ENCODE peak calls at places on chromosomes 12 and 14, in ten cellular contexts. One of them, this sample, is unnamed.

GRCh38 chr12:1919284-1919683 is 832 bp upstream of the CACNA2D4 start:
- DNase-seq in GM06990: no peak
- DNase-seq in ovary: no peak
- DNase-seq in transverse colon: no peak
- DNase-seq in WERI-Rb-1: peak
- DNase-seq in astrocyte: no peak
- DNase-seq in A549: no peak
- DNase-seq in bronchial epithelial cell: no peak
- DNase-seq in lower leg skin: no peak
- DNase-seq in epithelial cell of esophagus: no peak
- DNase-seq in this sample: no peak

GRCh38 chr12:14937689-14938088 is 648 bp downstream of the ERP27 start:
- DNase-seq in transverse colon: no peak
- DNase-seq in epithelial cell of esophagus: no peak
- DNase-seq in lower leg skin: no peak
- DNase-seq in GM06990: no peak
- DNase-seq in WERI-Rb-1: peak
- DNase-seq in A549: no peak
- DNase-seq in astrocyte: no peak
- DNase-seq in ovary: no peak
- DNase-seq in bronchial epithelial cell: no peak
- DNase-seq in this sample: no peak

GRCh38 chr14:77067632-77068514 is 30.2 kb upstream of the CIPC start:
- DNase-seq in epithelial cell of esophagus: peak
- DNase-seq in lower leg skin: no peak
- DNase-seq in transverse colon: peak
- DNase-seq in A549: peak
- DNase-seq in ovary: peak
- DNase-seq in bronchial epithelial cell: peak
- DNase-seq in WERI-Rb-1: peak
- DNase-seq in astrocyte: peak
- DNase-seq in GM06990: peak
- DNase-seq in this sample: peak

GRCh38 chr14:54309615-54310014 is 87.2 kb upstream of the CDKN3 start:
- DNase-seq in transverse colon: no peak
- DNase-seq in WERI-Rb-1: no peak
- DNase-seq in ovary: no peak
- DNase-seq in A549: no peak
- DNase-seq in lower leg skin: no peak
- DNase-seq in astrocyte: no peak
- DNase-seq in bronchial epithelial cell: no peak
- DNase-seq in epithelial cell of esophagus: no peak
- DNase-seq in GM06990: no peak
- DNase-seq in this sample: no peak

GRCh38 chr12:53096761-53097160 is 706 bp upstream of the IGFBP6 start:
- DNase-seq in transverse colon: no peak
- DNase-seq in WERI-Rb-1: no peak
- DNase-seq in astrocyte: no peak
- DNase-seq in GM06990: no peak
- DNase-seq in lower leg skin: no peak
- DNase-seq in ovary: no peak
- DNase-seq in A549: no peak
- DNase-seq in epithelial cell of esophagus: no peak
- DNase-seq in bronchial epithelial cell: no peak
- DNase-seq in this sample: no peak

GRCh38 chr14:68109132-68109531 is 289.6 kb downstream of the RAD51B start:
- DNase-seq in ovary: no peak
- DNase-seq in WERI-Rb-1: no peak
- DNase-seq in epithelial cell of esophagus: no peak
- DNase-seq in GM06990: no peak
- DNase-seq in astrocyte: peak
- DNase-seq in A549: no peak
- DNase-seq in bronchial epithelial cell: peak
- DNase-seq in lower leg skin: no peak
- DNase-seq in transverse colon: no peak
- DNase-seq in this sample: no peak

GRCh38 chr14:23537351-23538048 is 14.1 kb downstream of the ZFHX2 start:
- DNase-seq in epithelial cell of esophagus: peak
- DNase-seq in lower leg skin: no peak
- DNase-seq in astrocyte: no peak
- DNase-seq in bronchial epithelial cell: peak
- DNase-seq in transverse colon: no peak
- DNase-seq in WERI-Rb-1: peak
- DNase-seq in ovary: no peak
- DNase-seq in A549: no peak
- DNase-seq in GM06990: no peak
- DNase-seq in this sample: no peak

GRCh38 chr12:106019130-106019529 is 119.6 kb downstream of the NUAK1 start:
- DNase-seq in ovary: no peak
- DNase-seq in GM06990: no peak
- DNase-seq in A549: no peak
- DNase-seq in lower leg skin: no peak
- DNase-seq in WERI-Rb-1: no peak
- DNase-seq in epithelial cell of esophagus: peak
- DNase-seq in transverse colon: no peak
- DNase-seq in astrocyte: no peak
- DNase-seq in bronchial epithelial cell: peak
- DNase-seq in this sample: no peak

GRCh38 chr12:63018273-63018672 is 83.3 kb upstream of the PPM1H start:
- DNase-seq in epithelial cell of esophagus: no peak
- DNase-seq in astrocyte: no peak
- DNase-seq in transverse colon: no peak
- DNase-seq in bronchial epithelial cell: no peak
- DNase-seq in lower leg skin: no peak
- DNase-seq in WERI-Rb-1: no peak
- DNase-seq in GM06990: no peak
- DNase-seq in A549: no peak
- DNase-seq in ovary: no peak
- DNase-seq in this sample: no peak

GRCh38 chr14:37330910-37331309 is 133.2 kb downstream of the MIPOL1 start:
- DNase-seq in epithelial cell of esophagus: no peak
- DNase-seq in WERI-Rb-1: no peak
- DNase-seq in GM06990: no peak
- DNase-seq in transverse colon: no peak
- DNase-seq in bronchial epithelial cell: no peak
- DNase-seq in A549: no peak
- DNase-seq in lower leg skin: no peak
- DNase-seq in ovary: no peak
- DNase-seq in astrocyte: no peak
- DNase-seq in this sample: no peak

GRCh38 chr14:106209745-106210144 is 683.4 kb downstream of the TMEM121 start:
- DNase-seq in bronchial epithelial cell: no peak
- DNase-seq in GM06990: no peak
- DNase-seq in WERI-Rb-1: no peak
- DNase-seq in transverse colon: no peak
- DNase-seq in lower leg skin: no peak
- DNase-seq in ovary: no peak
- DNase-seq in A549: no peak
- DNase-seq in epithelial cell of esophagus: no peak
- DNase-seq in astrocyte: no peak
- DNase-seq in this sample: no peak

GRCh38 chr12:131204416-131205311 is 251.0 kb downstream of the ADGRD1 start:
- DNase-seq in A549: no peak
- DNase-seq in bronchial epithelial cell: no peak
- DNase-seq in GM06990: no peak
- DNase-seq in transverse colon: no peak
- DNase-seq in epithelial cell of esophagus: no peak
- DNase-seq in ovary: no peak
- DNase-seq in astrocyte: no peak
- DNase-seq in lower leg skin: peak
- DNase-seq in WERI-Rb-1: no peak
- DNase-seq in this sample: no peak

GRCh38 chr12:50986961-50987737 is 34.8 kb downstream of the HIGD1C start:
- DNase-seq in transverse colon: peak
- DNase-seq in astrocyte: peak
- DNase-seq in lower leg skin: peak
- DNase-seq in A549: peak
- DNase-seq in WERI-Rb-1: peak
- DNase-seq in ovary: peak
- DNase-seq in GM06990: peak
- DNase-seq in bronchial epithelial cell: peak
- DNase-seq in epithelial cell of esophagus: peak
- DNase-seq in this sample: peak
- H3K4me3 ChIP-seq in transverse colon: no peak
- H3K4me3 ChIP-seq in astrocyte: no peak
- H3K4me3 ChIP-seq in lower leg skin: no peak
- H3K4me3 ChIP-seq in A549: no peak
- H3K4me3 ChIP-seq in WERI-Rb-1: no peak
- H3K4me3 ChIP-seq in ovary: no peak
- H3K4me3 ChIP-seq in GM06990: no peak
- H3K4me3 ChIP-seq in bronchial epithelial cell: no peak
- H3K4me3 ChIP-seq in epithelial cell of esophagus: no peak
- H3K4me3 ChIP-seq in this sample: no peak

GRCh38 chr12:75606146-75606545 is 94.7 kb upstream of the KRR1 start:
- DNase-seq in ovary: no peak
- DNase-seq in GM06990: no peak
- DNase-seq in bronchial epithelial cell: no peak
- DNase-seq in WERI-Rb-1: no peak
- DNase-seq in astrocyte: no peak
- DNase-seq in transverse colon: no peak
- DNase-seq in lower leg skin: peak
- DNase-seq in epithelial cell of esophagus: no peak
- DNase-seq in A549: no peak
- DNase-seq in this sample: no peak

GRCh38 chr12:75613981-75614380 is 102.6 kb upstream of the KRR1 start:
- DNase-seq in A549: no peak
- DNase-seq in WERI-Rb-1: no peak
- DNase-seq in lower leg skin: no peak
- DNase-seq in transverse colon: no peak
- DNase-seq in bronchial epithelial cell: peak
- DNase-seq in astrocyte: peak
- DNase-seq in GM06990: no peak
- DNase-seq in epithelial cell of esophagus: peak
- DNase-seq in ovary: no peak
- DNase-seq in this sample: no peak

GRCh38 chr12:75606921-75607320 is 95.5 kb upstream of the KRR1 start:
- DNase-seq in ovary: no peak
- DNase-seq in lower leg skin: no peak
- DNase-seq in transverse colon: no peak
- DNase-seq in astrocyte: no peak
- DNase-seq in A549: no peak
- DNase-seq in GM06990: no peak
- DNase-seq in bronchial epithelial cell: no peak
- DNase-seq in WERI-Rb-1: no peak
- DNase-seq in epithelial cell of esophagus: no peak
- DNase-seq in this sample: no peak

GRCh38 chr12:75611041-75611440 is 99.6 kb upstream of the KRR1 start:
- DNase-seq in astrocyte: no peak
- DNase-seq in WERI-Rb-1: no peak
- DNase-seq in transverse colon: no peak
- DNase-seq in ovary: no peak
- DNase-seq in epithelial cell of esophagus: no peak
- DNase-seq in A549: no peak
- DNase-seq in lower leg skin: no peak
- DNase-seq in GM06990: no peak
- DNase-seq in bronchial epithelial cell: no peak
- DNase-seq in this sample: no peak
- TF ChIP-seq CTCF in astrocyte: no peak
- TF ChIP-seq CTCF in WERI-Rb-1: no peak
- TF ChIP-seq CTCF in transverse colon: no peak
- TF ChIP-seq CTCF in ovary: no peak
- TF ChIP-seq CTCF in epithelial cell of esophagus: no peak
- TF ChIP-seq CTCF in A549: no peak
- TF ChIP-seq CTCF in lower leg skin: no peak
- TF ChIP-seq CTCF in GM06990: peak
- TF ChIP-seq CTCF in bronchial epithelial cell: no peak
- TF ChIP-seq CTCF in this sample: peak

GRCh38 chr12:120598674-120599463 is 17.7 kb upstream of the POP5 start:
- DNase-seq in GM06990: no peak
- DNase-seq in epithelial cell of esophagus: peak
- DNase-seq in WERI-Rb-1: no peak
- DNase-seq in bronchial epithelial cell: peak
- DNase-seq in transverse colon: no peak
- DNase-seq in astrocyte: peak
- DNase-seq in lower leg skin: no peak
- DNase-seq in A549: peak
- DNase-seq in ovary: no peak
- DNase-seq in this sample: no peak

GRCh38 chr12:120597861-120598260 is 16.7 kb upstream of the POP5 start:
- DNase-seq in lower leg skin: no peak
- DNase-seq in GM06990: no peak
- DNase-seq in bronchial epithelial cell: no peak
- DNase-seq in astrocyte: no peak
- DNase-seq in transverse colon: no peak
- DNase-seq in A549: no peak
- DNase-seq in WERI-Rb-1: no peak
- DNase-seq in ovary: no peak
- DNase-seq in epithelial cell of esophagus: no peak
- DNase-seq in this sample: no peak

GRCh38 chr12:120599672-120600537 is 18.7 kb upstream of the POP5 start:
- DNase-seq in GM06990: no peak
- DNase-seq in bronchial epithelial cell: no peak
- DNase-seq in transverse colon: no peak
- DNase-seq in epithelial cell of esophagus: no peak
- DNase-seq in lower leg skin: no peak
- DNase-seq in WERI-Rb-1: no peak
- DNase-seq in ovary: no peak
- DNase-seq in A549: no peak
- DNase-seq in astrocyte: no peak
- DNase-seq in this sample: no peak

GRCh38 chr12:120592121-120593049 is 11.2 kb upstream of the POP5 start:
- DNase-seq in astrocyte: no peak
- DNase-seq in epithelial cell of esophagus: no peak
- DNase-seq in lower leg skin: no peak
- DNase-seq in GM06990: no peak
- DNase-seq in ovary: no peak
- DNase-seq in A549: no peak
- DNase-seq in WERI-Rb-1: no peak
- DNase-seq in bronchial epithelial cell: no peak
- DNase-seq in transverse colon: no peak
- DNase-seq in this sample: no peak

DNA sequence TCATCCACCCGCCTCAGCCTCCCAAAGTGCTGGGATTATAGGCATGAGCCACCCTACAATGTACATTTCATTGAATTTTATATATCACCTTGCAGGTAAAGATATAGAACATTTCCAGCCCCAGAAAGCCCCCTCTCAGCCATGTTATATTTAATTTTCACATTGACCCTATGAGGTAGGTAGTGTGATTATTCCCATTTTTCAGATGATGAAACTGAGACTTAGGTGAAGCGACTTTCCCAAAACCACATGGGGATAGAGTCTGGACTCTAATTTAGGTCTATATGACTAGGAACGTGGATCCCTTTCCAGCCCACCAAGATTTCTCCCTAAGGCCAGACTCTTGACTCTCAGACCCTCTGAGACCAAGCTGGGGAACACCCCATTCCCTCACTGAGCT is 15.7 kb upstream of the POP5 start:
- DNase-seq in transverse colon: no peak
- DNase-seq in astrocyte: no peak
- DNase-seq in epithelial cell of esophagus: no peak
- DNase-seq in A549: no peak
- DNase-seq in bronchial epithelial cell: no peak
- DNase-seq in ovary: no peak
- DNase-seq in GM06990: no peak
- DNase-seq in WERI-Rb-1: no peak
- DNase-seq in lower leg skin: no peak
- DNase-seq in this sample: no peak
- H3K4me3 ChIP-seq in transverse colon: no peak
- H3K4me3 ChIP-seq in astrocyte: no peak
- H3K4me3 ChIP-seq in epithelial cell of esophagus: no peak
- H3K4me3 ChIP-seq in A549: no peak
- H3K4me3 ChIP-seq in bronchial epithelial cell: no peak
- H3K4me3 ChIP-seq in ovary: no peak
- H3K4me3 ChIP-seq in GM06990: no peak
- H3K4me3 ChIP-seq in WERI-Rb-1: no peak
- H3K4me3 ChIP-seq in lower leg skin: no peak
- H3K4me3 ChIP-seq in this sample: no peak

GRCh38 chr14:30330452-30330851 is 228.5 kb upstream of the G2E3 start:
- DNase-seq in lower leg skin: no peak
- DNase-seq in transverse colon: no peak
- DNase-seq in A549: no peak
- DNase-seq in astrocyte: no peak
- DNase-seq in bronchial epithelial cell: peak
- DNase-seq in epithelial cell of esophagus: peak
- DNase-seq in GM06990: no peak
- DNase-seq in WERI-Rb-1: no peak
- DNase-seq in ovary: no peak
- DNase-seq in this sample: no peak
- TF ChIP-seq CTCF in lower leg skin: no peak
- TF ChIP-seq CTCF in transverse colon: no peak
- TF ChIP-seq CTCF in A549: no peak
- TF ChIP-seq CTCF in astrocyte: peak
- TF ChIP-seq CTCF in bronchial epithelial cell: no peak
- TF ChIP-seq CTCF in epithelial cell of esophagus: peak
- TF ChIP-seq CTCF in GM06990: peak
- TF ChIP-seq CTCF in WERI-Rb-1: no peak
- TF ChIP-seq CTCF in ovary: no peak
- TF ChIP-seq CTCF in this sample: peak